ENCODE peak calls at places on chromosome 6, in four cellular contexts. Y, N, M and G are unnamed samples.

GRCh38 chr6:52253494-52253893 is 9.2 kb upstream of the IL17F start:
- DNase-seq in Y (no peak), N (no peak), M (no peak), G (no peak)

GRCh38 chr6:119350202-119351004 is 842 bp upstream of the MAN1A1 start:
- DNase-seq in Y (peak; percentile 13), N (no peak), M (no peak), G (no peak)

GRCh38 chr6:26311385-26312095 is 53.5 kb upstream of the BTN3A2 start:
- DNase-seq in Y (peak; percentile 54), N (peak; percentile 83), M (no peak), G (peak; percentile 56)

GRCh38 chr6:137731960-137732616 is 135.0 kb upstream of the TNFAIP3 start:
- DNase-seq in Y (no peak), N (no peak), M (no peak), G (peak; percentile 53)

GRCh38 chr6:87154641-87155271 is 609 bp upstream of the ZNF292 start:
- DNase-seq in Y (peak; percentile 52), N (peak; percentile 89), M (peak; percentile 56), G (peak; percentile 55)

GRCh38 chr6:20569000-20569610 is 34.8 kb downstream of the CDKAL1 start:
- DNase-seq in Y (no peak), N (no peak), M (no peak), G (no peak)

GRCh38 chr6:106080106-106081095 is 5.7 kb upstream of the PRDM1 start:
- DNase-seq in Y (no peak), N (no peak), M (no peak), G (no peak)

GRCh38 chr6:159726918-159727716 is at the start of gene WTAP:
- DNase-seq in Y (peak; percentile 96), N (peak; percentile 89), M (peak; percentile 81), G (peak; percentile 96)

GRCh38 chr6:132153221-132153896 is 202.2 kb upstream of the CCN2 start:
- DNase-seq in Y (no peak), N (no peak), M (no peak), G (no peak)

GRCh38 chr6:41367061-41367460 is 31.7 kb downstream of the NCR2 start:
- DNase-seq in Y (no peak), N (no peak), M (no peak), G (no peak)

GRCh38 chr6:52718535-52718934 is 44.7 kb downstream of the GSTA2 start:
- DNase-seq in Y (no peak), N (no peak), M (no peak), G (no peak)

GRCh38 chr6:135743476-135743875 is 108.0 kb upstream of the PDE7B start:
- DNase-seq in Y (no peak), N (no peak), M (no peak), G (no peak)

GRCh38 chr6:16322666-16323312 is 84.4 kb downstream of the GMPR start:
- DNase-seq in Y (peak; percentile 86), N (no peak), M (peak; percentile 59), G (peak; percentile 87)

GRCh38 chr6:89944826-89945407 is 50.6 kb downstream of the GJA10 start:
- DNase-seq in Y (no peak), N (no peak), M (no peak), G (no peak)

GRCh38 chr6:161029195-161029809 is 37.7 kb downstream of the MAP3K4 start:
- DNase-seq in Y (no peak), N (peak; percentile 88), M (no peak), G (no peak)

GRCh38 chr6:22298393-22299010 is 1.7 kb upstream of the PRL start:
- DNase-seq in Y (no peak), N (no peak), M (no peak), G (no peak)

GRCh38 chr6:167856999-167857660 is 30.4 kb downstream of the AFDN start:
- DNase-seq in Y (peak; percentile 82), N (peak; percentile 28), M (no peak), G (no peak)

GRCh38 chr6:145547596-145548325 is 187.6 kb downstream of the EPM2A start:
- DNase-seq in Y (no peak), N (no peak), M (no peak), G (no peak)

GRCh38 chr6:18667612-18668011 is 280.5 kb downstream of the RNF144B start:
- DNase-seq in Y (no peak), N (no peak), M (no peak), G (no peak)

GRCh38 chr6:121451250-121451649 is 15.8 kb downstream of the GJA1 start:
- DNase-seq in Y (no peak), N (no peak), M (no peak), G (no peak)

GRCh38 chr6:31581511-31582229 is 554 bp downstream of the LTB start:
- DNase-seq in Y (no peak), N (no peak), M (no peak), G (no peak)

GRCh38 chr6:156658186-156658585 is 119.0 kb upstream of the ARID1B start:
- DNase-seq in Y (no peak), N (no peak), M (no peak), G (no peak)

GRCh38 chr6:33799714-33800113 is 4.1 kb downstream of the MLN start:
- DNase-seq in Y (no peak), N (no peak), M (no peak), G (no peak)

GRCh38 chr6:116973992-116974391 is 97.0 kb downstream of the RFX6 start:
- DNase-seq in Y (no peak), N (no peak), M (no peak), G (no peak)

GRCh38 chr6:39812496-39812852 is 20.3 kb downstream of the DAAM2 start:
- DNase-seq in Y (no peak), N (no peak), M (no peak), G (no peak)

GRCh38 chr6:146582857-146583256 is 15.9 kb upstream of the ADGB start:
- DNase-seq in Y (no peak), N (no peak), M (no peak), G (peak; percentile 75)
- TF ChIP-seq SPI1 in Y (no peak), N (no peak), M (no peak), G (peak; percentile 73)

GRCh38 chr6:155380666-155381332 is 66.5 kb upstream of the TFB1M start:
- DNase-seq in Y (no peak), N (no peak), M (no peak), G (no peak)
- TF ChIP-seq SPI1 in Y (no peak), N (no peak), M (no peak), G (no peak)

GRCh38 chr6:7404546-7404945 is 14.9 kb downstream of the RIOK1 start:
- DNase-seq in Y (no peak), N (no peak), M (no peak), G (no peak)
- TF ChIP-seq SPI1 in Y (no peak), N (no peak), M (no peak), G (no peak)

DNA sequence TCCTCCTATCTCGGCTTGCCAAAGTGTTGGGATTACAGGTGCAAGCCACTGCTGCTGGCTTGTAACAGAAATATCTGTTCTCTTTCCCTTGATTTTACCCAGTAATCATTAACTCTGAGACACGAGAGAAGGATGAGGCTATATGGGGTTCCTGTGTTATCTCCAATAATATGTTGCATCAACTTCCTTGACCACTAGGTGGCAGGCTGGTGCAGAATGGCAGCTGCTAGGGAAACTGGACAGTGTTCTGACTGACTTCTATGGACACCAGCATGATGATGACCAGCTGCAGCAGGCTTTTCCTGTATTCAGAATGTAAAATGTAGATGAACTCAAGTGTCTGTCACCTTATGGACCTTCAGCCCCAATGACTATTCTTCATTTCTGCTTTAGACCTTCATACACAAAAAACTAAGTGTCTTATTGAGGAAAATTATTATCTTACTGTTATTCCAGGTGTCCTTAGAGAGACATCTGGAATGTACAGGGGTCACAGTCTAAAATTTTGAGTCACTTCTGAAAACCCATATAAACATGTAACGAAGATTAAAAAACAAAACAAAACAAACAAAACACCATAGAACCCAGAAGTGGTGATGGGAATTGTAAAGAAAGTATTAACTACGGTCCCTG is 20.4 kb upstream of the CD109 start:
- DNase-seq in Y (peak; percentile 66), N (no peak), M (no peak), G (peak; percentile 74)
- TF ChIP-seq SPI1 in Y (no peak), N (no peak), M (no peak), G (no peak)